ENCODE peak calls at places on chromosomes 7 and 10, in five cellular contexts. One of them, this sample, is unnamed.

GRCh38 chr10:63409465-63410027 is 56.2 kb downstream of the JMJD1C start:
- DNase-seq in heart right ventricle: no peak
- DNase-seq in AG04449: peak; percentile 17
- DNase-seq in colonic mucosa: no peak
- DNase-seq in HepG2: no peak
- DNase-seq in this sample: no peak

GRCh38 chr10:131271195-131271880 is 40.2 kb downstream of the TCERG1L start:
- DNase-seq in AG04449: no peak
- DNase-seq in colonic mucosa: no peak
- DNase-seq in heart right ventricle: no peak
- DNase-seq in HepG2: no peak
- DNase-seq in this sample: peak; percentile 76

GRCh38 chr10:31099664-31100063 is 68.0 kb upstream of the ZNF438 start:
- DNase-seq in colonic mucosa: peak; percentile 67
- DNase-seq in heart right ventricle: no peak
- DNase-seq in AG04449: no peak
- DNase-seq in HepG2: peak; percentile 6
- DNase-seq in this sample: no peak

GRCh38 chr7:139544645-139545044 is 21.2 kb downstream of the CLEC2L start:
- DNase-seq in heart right ventricle: no peak
- DNase-seq in AG04449: no peak
- DNase-seq in HepG2: no peak
- DNase-seq in colonic mucosa: no peak
- DNase-seq in this sample: no peak

GRCh38 chr10:87646920-87647319 is 12.8 kb upstream of the PAPSS2 start:
- DNase-seq in AG04449: no peak
- DNase-seq in heart right ventricle: no peak
- DNase-seq in HepG2: no peak
- DNase-seq in colonic mucosa: no peak
- DNase-seq in this sample: no peak

GRCh38 chr7:81499262-81500116 is 270.4 kb downstream of the HGF start:
- DNase-seq in AG04449: peak; percentile 59
- DNase-seq in heart right ventricle: peak; percentile 45
- DNase-seq in colonic mucosa: no peak
- DNase-seq in HepG2: peak; percentile 63
- DNase-seq in this sample: no peak

GRCh38 chr10:102322914-102323313 is 72.6 kb upstream of the NFKB2 start:
- DNase-seq in heart right ventricle: no peak
- DNase-seq in HepG2: no peak
- DNase-seq in colonic mucosa: no peak
- DNase-seq in AG04449: no peak
- DNase-seq in this sample: no peak

GRCh38 chr10:131271966-131272365 is 39.6 kb downstream of the TCERG1L start:
- DNase-seq in HepG2: no peak
- DNase-seq in AG04449: no peak
- DNase-seq in colonic mucosa: no peak
- DNase-seq in heart right ventricle: no peak
- DNase-seq in this sample: peak; percentile 51

GRCh38 chr10:48526846-48527505 is 77.9 kb downstream of the ARHGAP22 start:
- DNase-seq in colonic mucosa: no peak
- DNase-seq in HepG2: no peak
- DNase-seq in heart right ventricle: no peak
- DNase-seq in AG04449: no peak
- DNase-seq in this sample: no peak

GRCh38 chr7:45591101-45591906 is 17.1 kb downstream of the ADCY1 start:
- DNase-seq in HepG2: no peak
- DNase-seq in AG04449: no peak
- DNase-seq in colonic mucosa: peak; percentile 13
- DNase-seq in heart right ventricle: no peak
- DNase-seq in this sample: peak; percentile 77

GRCh38 chr10:126628746-126629145 is 41.7 kb downstream of the C10orf90 start:
- DNase-seq in colonic mucosa: no peak
- DNase-seq in HepG2: no peak
- DNase-seq in AG04449: no peak
- DNase-seq in heart right ventricle: no peak
- DNase-seq in this sample: no peak

GRCh38 chr7:16421333-16422099 is at the start of gene CRPPA:
- DNase-seq in AG04449: no peak
- DNase-seq in HepG2: peak; percentile 34
- DNase-seq in colonic mucosa: peak; percentile 49
- DNase-seq in heart right ventricle: peak; percentile 21
- DNase-seq in this sample: peak; percentile 87
- TF ChIP-seq CTCF in AG04449: no peak
- TF ChIP-seq CTCF in HepG2: peak; percentile 19
- TF ChIP-seq CTCF in colonic mucosa: no peak
- TF ChIP-seq CTCF in heart right ventricle: no peak
- TF ChIP-seq CTCF in this sample: no peak

DNA sequence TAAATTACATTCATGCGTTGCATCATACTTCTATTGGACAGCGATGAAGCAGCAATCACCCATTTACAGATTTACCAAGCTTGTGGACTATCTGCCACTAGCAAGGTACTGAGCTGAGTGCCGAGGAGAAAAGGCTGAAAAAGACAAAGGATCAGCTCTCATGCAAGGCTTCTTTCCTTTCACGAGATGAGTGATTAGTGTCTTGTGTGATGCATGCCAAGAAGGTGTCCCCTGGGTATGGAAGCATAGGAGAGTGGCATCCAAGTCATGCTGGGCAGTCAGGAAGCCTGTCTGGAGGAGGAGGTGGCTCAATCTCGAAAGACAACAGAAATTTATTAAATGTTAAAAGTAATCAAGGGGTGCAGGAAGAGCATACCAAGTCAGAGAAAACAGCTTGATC is 40.9 kb downstream of the ACSM6 start:
- DNase-seq in colonic mucosa: no peak
- DNase-seq in AG04449: no peak
- DNase-seq in HepG2: no peak
- DNase-seq in heart right ventricle: no peak
- DNase-seq in this sample: no peak
- TF ChIP-seq CTCF in colonic mucosa: no peak
- TF ChIP-seq CTCF in AG04449: no peak
- TF ChIP-seq CTCF in HepG2: no peak
- TF ChIP-seq CTCF in heart right ventricle: no peak
- TF ChIP-seq CTCF in this sample: no peak

DNA sequence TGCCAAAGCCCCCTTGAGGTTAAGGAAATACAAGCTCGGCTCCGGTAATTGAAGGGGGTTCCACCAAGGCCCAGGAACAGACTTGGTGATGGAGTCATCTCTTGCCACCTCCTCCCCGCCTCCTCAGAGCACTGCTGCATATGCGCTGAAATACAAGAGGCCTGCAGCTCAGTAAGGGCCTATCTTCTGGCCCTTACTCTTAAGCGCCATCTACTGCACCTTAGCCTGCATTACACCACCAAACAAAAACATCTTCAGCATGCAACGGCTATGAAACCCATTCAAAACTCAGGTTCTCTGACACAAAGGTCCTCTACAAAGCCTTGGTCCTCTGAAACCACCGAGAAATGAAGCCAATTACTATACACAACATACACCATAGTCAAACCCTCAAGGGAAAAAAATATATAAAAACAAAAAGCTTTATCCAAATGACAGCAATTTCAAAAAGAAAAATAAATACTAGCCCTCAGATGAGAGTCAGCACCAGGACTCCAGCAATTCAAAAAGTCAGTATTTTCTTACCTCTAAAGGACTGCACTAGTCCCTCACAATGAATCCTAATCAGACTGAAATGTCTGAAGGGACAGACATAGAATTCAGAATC is 176.8 kb upstream of the TBX20 start:
- DNase-seq in heart right ventricle: no peak
- DNase-seq in AG04449: no peak
- DNase-seq in colonic mucosa: no peak
- DNase-seq in HepG2: peak; percentile 11
- DNase-seq in this sample: no peak
- TF ChIP-seq CTCF in heart right ventricle: no peak
- TF ChIP-seq CTCF in AG04449: peak; percentile 11
- TF ChIP-seq CTCF in colonic mucosa: no peak
- TF ChIP-seq CTCF in HepG2: peak; percentile 66
- TF ChIP-seq CTCF in this sample: peak; percentile 23

GRCh38 chr10:114458216-114458615 is 53.9 kb upstream of the AFAP1L2 start:
- DNase-seq in HepG2: no peak
- DNase-seq in heart right ventricle: no peak
- DNase-seq in colonic mucosa: no peak
- DNase-seq in AG04449: no peak
- DNase-seq in this sample: no peak

GRCh38 chr10:114453576-114453975 is 49.3 kb upstream of the AFAP1L2 start:
- DNase-seq in AG04449: no peak
- DNase-seq in heart right ventricle: no peak
- DNase-seq in HepG2: no peak
- DNase-seq in colonic mucosa: no peak
- DNase-seq in this sample: no peak

DNA sequence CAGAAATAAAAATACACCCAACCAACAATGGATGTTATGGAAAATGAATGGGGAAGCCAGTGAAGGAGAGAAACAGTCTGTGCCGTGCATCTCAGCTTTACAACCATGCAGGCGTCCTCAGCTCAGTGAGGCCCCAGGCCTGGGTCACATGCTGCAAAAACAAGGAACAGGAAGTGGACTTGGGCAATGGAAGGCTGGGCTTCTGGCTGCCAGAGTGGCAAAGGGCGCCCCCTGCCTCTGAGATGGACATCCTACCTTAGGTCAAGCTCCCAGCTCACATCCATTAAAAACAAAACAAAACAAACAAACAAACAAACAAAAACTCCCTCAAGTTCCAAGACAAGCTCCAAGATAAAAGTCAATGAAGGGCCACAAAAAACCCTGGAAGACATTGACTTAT is 54.7 kb upstream of the AFAP1L2 start:
- DNase-seq in heart right ventricle: no peak
- DNase-seq in HepG2: peak; percentile 8
- DNase-seq in AG04449: no peak
- DNase-seq in colonic mucosa: peak; percentile 64
- DNase-seq in this sample: no peak
- TF ChIP-seq CTCF in heart right ventricle: no peak
- TF ChIP-seq CTCF in HepG2: peak; percentile 52
- TF ChIP-seq CTCF in AG04449: no peak
- TF ChIP-seq CTCF in colonic mucosa: peak; percentile 38
- TF ChIP-seq CTCF in this sample: peak; percentile 42

GRCh38 chr7:75878769-75879596 is at the start of gene RHBDD2:
- DNase-seq in colonic mucosa: peak; percentile 97
- DNase-seq in HepG2: peak; percentile 84
- DNase-seq in AG04449: no peak
- DNase-seq in heart right ventricle: peak; percentile 96
- DNase-seq in this sample: peak; percentile 97
- TF ChIP-seq CTCF in colonic mucosa: no peak
- TF ChIP-seq CTCF in HepG2: peak; percentile 52
- TF ChIP-seq CTCF in AG04449: peak; percentile 41
- TF ChIP-seq CTCF in heart right ventricle: no peak
- TF ChIP-seq CTCF in this sample: peak; percentile 35

DNA sequence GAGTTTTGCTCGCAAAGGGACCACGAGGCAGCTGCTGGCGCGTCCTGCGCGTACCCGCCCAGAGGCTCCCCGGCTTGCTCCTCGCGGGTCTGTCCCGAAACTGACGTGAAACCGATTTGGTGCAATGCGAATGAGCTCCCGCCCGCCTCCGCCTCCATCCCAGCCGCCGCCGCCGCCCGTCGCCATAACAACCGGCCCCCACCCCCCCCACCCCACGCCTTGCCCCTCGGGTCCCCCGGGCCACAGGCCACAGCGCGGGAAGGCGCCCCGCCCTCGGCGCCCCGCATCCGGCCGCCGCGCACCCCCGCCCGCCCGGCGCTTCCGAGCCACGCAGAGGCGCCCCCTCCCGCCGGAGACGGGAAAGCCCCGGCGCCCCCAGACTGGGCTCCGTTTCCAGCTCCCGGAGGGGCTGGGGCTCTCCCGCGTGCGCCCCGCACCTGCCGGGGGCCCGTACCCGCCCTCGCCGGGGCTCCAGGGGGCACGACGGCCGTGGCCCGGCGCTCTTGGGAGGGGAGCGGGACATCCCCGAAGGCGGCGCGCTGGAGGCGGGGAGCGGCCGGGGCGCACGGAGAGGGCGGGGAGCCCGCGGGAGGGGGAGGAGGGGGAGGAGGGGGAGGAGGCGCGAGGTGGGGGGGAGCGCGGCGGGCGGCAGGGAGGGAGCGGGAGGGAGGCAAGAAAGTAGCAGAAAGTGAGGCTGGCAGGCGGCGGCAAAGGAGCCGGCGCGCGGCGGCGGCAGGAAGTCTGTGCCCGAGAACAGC is at the start of gene CAMK1D:
- DNase-seq in HepG2: no peak
- DNase-seq in colonic mucosa: peak; percentile 84
- DNase-seq in heart right ventricle: peak; percentile 69
- DNase-seq in AG04449: no peak
- DNase-seq in this sample: peak; percentile 92
- TF ChIP-seq CTCF in HepG2: peak; percentile 33
- TF ChIP-seq CTCF in colonic mucosa: peak; percentile 10
- TF ChIP-seq CTCF in heart right ventricle: no peak
- TF ChIP-seq CTCF in AG04449: peak; percentile 34
- TF ChIP-seq CTCF in this sample: peak; percentile 49

GRCh38 chr7:112459645-112460044 is 9.4 kb downstream of the IFRD1 start:
- DNase-seq in heart right ventricle: no peak
- DNase-seq in colonic mucosa: no peak
- DNase-seq in AG04449: no peak
- DNase-seq in HepG2: no peak
- DNase-seq in this sample: no peak
- TF ChIP-seq CTCF in heart right ventricle: no peak
- TF ChIP-seq CTCF in colonic mucosa: no peak
- TF ChIP-seq CTCF in AG04449: no peak
- TF ChIP-seq CTCF in HepG2: no peak
- TF ChIP-seq CTCF in this sample: no peak

GRCh38 chr7:18356195-18356645 is 139.3 kb upstream of the HDAC9 start:
- DNase-seq in AG04449: no peak
- DNase-seq in heart right ventricle: no peak
- DNase-seq in colonic mucosa: no peak
- DNase-seq in HepG2: peak; percentile 8
- DNase-seq in this sample: no peak

GRCh38 chr7:18361756-18362155 is 133.8 kb upstream of the HDAC9 start:
- DNase-seq in HepG2: no peak
- DNase-seq in AG04449: no peak
- DNase-seq in colonic mucosa: peak; percentile 38
- DNase-seq in heart right ventricle: no peak
- DNase-seq in this sample: no peak

GRCh38 chr7:18354108-18354507 is 141.4 kb upstream of the HDAC9 start:
- DNase-seq in HepG2: no peak
- DNase-seq in heart right ventricle: no peak
- DNase-seq in colonic mucosa: no peak
- DNase-seq in AG04449: no peak
- DNase-seq in this sample: no peak

GRCh38 chr7:18354686-18355085 is 140.9 kb upstream of the HDAC9 start:
- DNase-seq in colonic mucosa: no peak
- DNase-seq in HepG2: no peak
- DNase-seq in heart right ventricle: no peak
- DNase-seq in AG04449: no peak
- DNase-seq in this sample: no peak

GRCh38 chr7:18357691-18358090 is 137.9 kb upstream of the HDAC9 start:
- DNase-seq in heart right ventricle: no peak
- DNase-seq in HepG2: no peak
- DNase-seq in colonic mucosa: no peak
- DNase-seq in AG04449: no peak
- DNase-seq in this sample: no peak
- TF ChIP-seq CTCF in heart right ventricle: no peak
- TF ChIP-seq CTCF in HepG2: no peak
- TF ChIP-seq CTCF in colonic mucosa: no peak
- TF ChIP-seq CTCF in AG04449: peak; percentile 5
- TF ChIP-seq CTCF in this sample: peak; percentile 37

GRCh38 chr7:15199482-15199881 is 296.9 kb upstream of the DGKB start:
- DNase-seq in heart right ventricle: no peak
- DNase-seq in colonic mucosa: no peak
- DNase-seq in HepG2: no peak
- DNase-seq in AG04449: no peak
- DNase-seq in this sample: no peak
- TF ChIP-seq CTCF in heart right ventricle: no peak
- TF ChIP-seq CTCF in colonic mucosa: no peak
- TF ChIP-seq CTCF in HepG2: no peak
- TF ChIP-seq CTCF in AG04449: no peak
- TF ChIP-seq CTCF in this sample: peak; percentile 65

This sample was measured in osteocyte.